ENCODE peak calls at places on chromosomes 7 and 10, in five cellular contexts. U is astrocyte; P is esophagus muscularis mucosa; B is uterus; X is CD4-positive, alpha-beta T cell. N is an unnamed sample.

GRCh38 chr7:48416327-48416908 is 245.2 kb downstream of the ABCA13 start:
- DNase-seq in U (no peak), P (peak; percentile 62), X (no peak), B (no peak), N (no peak)

GRCh38 chr7:133411402-133411801 is 158.5 kb downstream of the EXOC4 start:
- DNase-seq in X (no peak), U (no peak), B (no peak), P (no peak), N (no peak)

GRCh38 chr10:110279062-110279986 is 25.4 kb downstream of the SMNDC1 start:
- DNase-seq in B (peak; percentile 52), U (peak; percentile 44), X (no peak), P (no peak), N (peak; percentile 20)

GRCh38 chr7:24143547-24143946 is 140.4 kb upstream of the NPY start:
- DNase-seq in X (no peak), P (peak; percentile 62), B (no peak), U (no peak), N (no peak)

GRCh38 chr10:18312385-18313145 is 172.3 kb downstream of the CACNB2 start:
- DNase-seq in B (no peak), P (no peak), X (no peak), U (peak; percentile 34), N (peak; percentile 13)

GRCh38 chr7:155209920-155210319 is 87.8 kb upstream of the INSIG1 start:
- DNase-seq in X (no peak), B (no peak), U (no peak), P (no peak), N (no peak)

GRCh38 chr10:24415455-24416169 is 206.7 kb downstream of the KIAA1217 start:
- DNase-seq in B (peak; percentile 68), X (no peak), U (peak; percentile 58), P (no peak), N (peak; percentile 11)

GRCh38 chr10:123380491-123381085 is 226.4 kb downstream of the BUB3 start:
- DNase-seq in P (no peak), U (peak; percentile 10), B (no peak), X (no peak), N (no peak)

GRCh38 chr7:44056681-44057080 is 8.7 kb downstream of the PGAM2 start:
- DNase-seq in B (peak; percentile 11), X (peak; percentile 17), U (no peak), P (no peak), N (no peak)

GRCh38 chr10:44628921-44629320 is 244.0 kb upstream of the CXCL12 start:
- DNase-seq in X (no peak), U (peak; percentile 77), B (no peak), P (no peak), N (no peak)

GRCh38 chr7:91949221-91950009 is 8.8 kb downstream of the AKAP9 start:
- DNase-seq in P (no peak), U (peak; percentile 52), B (no peak), X (no peak), N (no peak)

GRCh38 chr7:91959023-91959422 is 18.4 kb downstream of the AKAP9 start:
- DNase-seq in U (no peak), B (no peak), P (no peak), X (no peak), N (no peak)

GRCh38 chr7:91957823-91958222 is 17.2 kb downstream of the AKAP9 start:
- DNase-seq in U (no peak), B (no peak), P (no peak), X (no peak), N (no peak)

GRCh38 chr7:91957236-91957635 is 16.6 kb downstream of the AKAP9 start:
- DNase-seq in U (no peak), B (no peak), P (no peak), X (no peak), N (no peak)

DNA sequence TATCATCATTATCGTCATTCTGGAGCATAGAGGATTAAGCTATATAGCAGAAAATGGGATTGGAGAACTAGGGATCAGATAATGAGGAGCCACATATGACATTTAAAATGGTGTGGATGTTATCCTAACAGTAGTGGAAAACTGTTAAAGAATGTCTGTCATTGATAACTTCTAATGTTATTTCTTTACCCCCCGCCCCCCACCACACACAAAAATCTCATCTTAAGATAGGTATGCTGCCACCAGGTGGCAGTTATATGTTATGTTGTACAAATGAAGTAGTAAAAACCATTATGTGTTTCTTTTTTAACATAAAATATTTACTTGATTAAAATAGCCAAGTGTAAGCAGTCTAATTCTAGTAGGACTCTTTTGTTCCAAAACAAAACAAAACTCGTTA is 13.0 kb downstream of the AKAP9 start:
- DNase-seq in U (no peak), X (no peak), P (no peak), B (no peak), N (no peak)
- TF ChIP-seq CTCF in U (peak; percentile 33), X (peak; percentile 42), P (no peak), B (no peak), N (no peak)

GRCh38 chr7:97174308-97174707 is 56.8 kb downstream of the SDHAF3 start:
- DNase-seq in X (no peak), B (no peak), U (no peak), P (no peak), N (no peak)

GRCh38 chr7:97179454-97180104 is 62.1 kb downstream of the SDHAF3 start:
- DNase-seq in X (no peak), P (no peak), U (peak; percentile 26), B (peak; percentile 16), N (peak; percentile 48)
- TF ChIP-seq CTCF in X (peak; percentile 84), P (peak; percentile 61), U (peak; percentile 53), B (peak; percentile 37), N (peak; percentile 73)

DNA sequence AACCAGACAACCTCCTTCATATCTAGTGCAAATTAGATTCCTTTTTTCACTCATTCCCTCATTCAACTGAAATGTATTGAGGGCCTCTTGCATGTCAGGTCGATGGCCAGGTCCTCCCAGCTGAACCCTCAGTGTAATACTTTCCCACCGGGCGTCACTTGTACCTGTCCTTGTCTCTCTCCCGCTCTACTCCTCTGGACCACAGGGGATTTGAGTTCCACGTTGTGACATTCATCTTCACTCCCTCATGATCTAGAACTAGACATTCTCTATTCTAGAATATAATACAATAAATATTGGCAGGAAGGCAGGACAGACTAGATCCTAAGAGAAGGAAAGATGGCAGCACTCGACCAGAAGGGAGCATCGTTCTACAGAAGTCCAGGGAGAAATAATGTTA is 83.9 kb downstream of the WNT2 start:
- DNase-seq in U (no peak), B (no peak), P (no peak), X (no peak), N (no peak)
- TF ChIP-seq CTCF in U (no peak), B (no peak), P (no peak), X (no peak), N (no peak)

GRCh38 chr10:118712930-118713634 is 41.7 kb downstream of the CACUL1 start:
- DNase-seq in X (no peak), B (no peak), P (no peak), U (no peak), N (peak; percentile 19)
- TF ChIP-seq CTCF in X (no peak), B (no peak), P (peak; percentile 8), U (no peak), N (peak; percentile 26)

GRCh38 chr10:121127151-121127906 is 276.2 kb downstream of the WDR11 start:
- DNase-seq in B (no peak), P (no peak), U (no peak), X (no peak), N (no peak)
- TF ChIP-seq CTCF in B (no peak), P (no peak), U (no peak), X (no peak), N (no peak)

DNA sequence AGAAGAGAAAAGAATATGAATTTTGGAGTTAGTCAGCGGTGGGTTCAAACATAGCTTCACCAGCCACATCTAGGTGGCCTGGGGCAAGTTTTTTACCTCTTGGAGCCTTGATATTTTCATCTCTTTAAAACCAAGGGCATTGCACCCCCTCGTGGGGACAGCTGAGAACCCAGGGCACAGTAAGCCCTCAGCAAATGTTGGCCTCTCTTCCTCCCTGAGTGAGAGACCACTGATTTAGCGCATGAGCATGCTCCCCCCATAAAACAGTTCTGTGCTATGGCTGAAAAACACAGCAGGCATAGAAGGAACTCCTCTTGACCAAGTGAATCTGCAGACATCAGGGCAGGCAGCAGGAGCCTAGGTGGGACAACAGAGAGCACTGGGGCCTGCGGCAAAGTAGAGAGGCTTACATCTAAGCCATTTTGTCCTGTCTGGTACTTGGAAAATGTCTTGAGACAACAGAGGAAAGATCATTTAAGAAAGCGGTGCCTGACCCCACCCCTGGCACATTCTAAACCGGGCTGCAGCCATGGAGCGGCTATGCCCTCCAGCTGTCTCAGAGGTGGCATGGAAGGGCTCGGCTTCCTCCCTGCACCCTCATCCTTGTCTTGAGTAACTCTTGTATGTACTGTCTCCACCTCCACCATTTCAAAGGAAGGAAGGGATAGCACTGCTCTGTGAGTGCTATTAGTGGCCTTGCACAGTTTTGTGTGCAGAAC is 94.7 kb downstream of the ARHGAP22 start:
- DNase-seq in B (no peak), X (no peak), U (no peak), P (no peak), N (peak; percentile 25)
- TF ChIP-seq CTCF in B (no peak), X (no peak), U (no peak), P (no peak), N (peak; percentile 37)

GRCh38 chr7:126790763-126791162 is 462.0 kb downstream of the GRM8 start:
- DNase-seq in X (no peak), P (no peak), B (no peak), U (no peak), N (no peak)
- TF ChIP-seq CTCF in X (no peak), P (no peak), B (no peak), U (peak; percentile 18), N (no peak)

DNA sequence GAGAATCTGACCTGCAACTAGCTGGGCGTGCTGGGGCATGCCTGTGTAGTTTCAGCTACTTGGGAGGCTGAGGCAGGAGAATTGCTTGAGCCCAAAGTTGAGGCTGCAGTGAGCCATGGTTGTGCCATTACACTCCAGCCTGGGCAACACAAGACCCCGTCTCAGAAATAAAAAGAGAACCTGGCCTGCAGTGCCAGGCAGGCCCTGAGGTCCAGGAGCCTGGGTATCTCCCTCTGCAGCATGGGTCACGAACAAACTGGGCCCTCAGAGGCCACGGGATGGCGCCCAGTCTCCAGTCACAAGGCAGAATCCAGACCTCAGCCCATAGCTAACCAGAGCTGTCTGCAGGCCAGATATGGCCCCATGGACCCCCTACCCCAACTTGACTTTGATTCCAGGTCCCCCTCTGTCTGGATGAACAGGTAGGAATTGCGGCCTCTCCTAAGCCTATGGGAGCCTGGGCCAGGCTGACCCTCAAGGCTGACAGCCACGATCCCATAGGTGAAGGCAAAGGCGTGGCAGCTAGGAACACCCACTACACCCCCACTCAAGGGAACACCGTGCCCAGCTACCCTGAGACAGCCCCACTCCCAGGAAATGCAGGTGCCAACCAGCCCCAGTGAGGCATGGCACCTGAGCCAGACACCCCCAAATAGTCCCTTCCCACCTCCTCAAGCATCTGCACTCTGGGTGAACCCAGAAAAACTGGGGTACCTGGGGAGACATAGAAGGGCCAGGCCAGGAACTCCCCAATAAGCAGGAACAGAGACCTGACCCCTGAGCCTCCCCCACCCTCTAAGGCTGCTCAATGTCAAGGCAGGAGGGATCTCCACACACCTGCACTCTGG is 102.8 kb upstream of the TNRC18 start:
- DNase-seq in U (no peak), B (peak; percentile 62), P (no peak), X (peak; percentile 43), N (no peak)
- TF ChIP-seq CTCF in U (no peak), B (no peak), P (no peak), X (no peak), N (no peak)